ENCODE peak calls at places on chromosomes 13 and 19, in five cellular contexts. Q, N, W, S and F are unnamed samples.

GRCh38 chr13:31204592-31204991 is 4.8 kb downstream of the B3GLCT start:
- DNase-seq in S (peak), N (peak), Q (peak), W (no peak), F (peak)

GRCh38 chr19:34236035-34236793 is 18.1 kb upstream of the GARRE1 start:
- DNase-seq in N (no peak), W (peak), S (peak), Q (peak), F (no peak)

GRCh38 chr13:113653264-113654174 is 4.5 kb downstream of the ATP4B start:
- DNase-seq in Q (no peak), W (no peak), N (no peak), S (no peak), F (peak)

GRCh38 chr19:38182536-38183210 is 41.3 kb downstream of the DPF1 start:
- DNase-seq in Q (no peak), W (no peak), S (no peak), N (no peak), F (no peak)

GRCh38 chr19:50406156-50406820 is 12.4 kb upstream of the SPIB start:
- DNase-seq in S (no peak), W (no peak), N (no peak), Q (no peak), F (no peak)

GRCh38 chr19:55179570-55180484 is at the start of gene SYT5:
- DNase-seq in S (no peak), Q (no peak), N (no peak), W (no peak), F (no peak)

GRCh38 chr13:60331249-60332012 is 65.6 kb upstream of the TDRD3 start:
- DNase-seq in Q (no peak), W (no peak), S (no peak), N (no peak), F (no peak)

GRCh38 chr13:105642511-105642958 is 892.9 kb downstream of the EFNB2 start:
- DNase-seq in Q (no peak), N (peak), W (no peak), S (no peak), F (no peak)

GRCh38 chr19:19627716-19628498 is at the start of gene LPAR2:
- DNase-seq in Q (no peak), S (no peak), W (no peak), N (no peak), F (no peak)

GRCh38 chr13:50573046-50573445 is 270.4 kb downstream of the DLEU7 start:
- DNase-seq in S (no peak), W (no peak), N (no peak), Q (no peak), F (no peak)